ENCODE peak calls at places on chromosomes 16 and 17, in six cellular contexts. A is endodermal cell, Z is mucosa of descending colon, G is HCT116, F is ascending aorta, Q is lower leg skin. J is an unnamed sample.
A peak's percentile ranks its signal among the peaks of the same experiment; 100 is the strongest.

GRCh38 chr16:50472472-50472871 is 75.7 kb upstream of the NKD1 start:
- DNase-seq in F (no peak), A (no peak), Z (no peak), Q (no peak), G (no peak), J (no peak)

GRCh38 chr17:13297198-13297597 is 279.4 kb upstream of the ELAC2 start:
- DNase-seq in A (no peak), F (no peak), G (no peak), Q (no peak), Z (no peak), J (no peak)

GRCh38 chr17:63850401-63850800 is 7.9 kb upstream of the SMARCD2 start:
- DNase-seq in Q (no peak), F (no peak), G (no peak), A (no peak), Z (no peak), J (no peak)

GRCh38 chr17:80596760-80597608 is 52.3 kb downstream of the RPTOR start:
- DNase-seq in Z (no peak), G (no peak), F (no peak), A (peak; percentile 48), Q (no peak), J (no peak)

GRCh38 chr16:84739349-84740124 is 39.7 kb downstream of the USP10 start:
- DNase-seq in F (no peak), Z (no peak), A (no peak), G (no peak), Q (no peak), J (peak; percentile 78)

GRCh38 chr16:72637306-72637705 is 410.6 kb downstream of the ZFHX3 start:
- DNase-seq in Q (no peak), A (no peak), Z (no peak), G (no peak), F (no peak), J (peak; percentile 5)

GRCh38 chr17:48001187-48001586 is 30.3 kb downstream of the CDK5RAP3 start:
- DNase-seq in A (no peak), G (no peak), F (no peak), Z (no peak), Q (no peak), J (no peak)

GRCh38 chr16:84643180-84643583 is 5.1 kb upstream of the KLHL36 start:
- DNase-seq in Q (peak; percentile 87), F (peak; percentile 41), G (no peak), Z (peak; percentile 67), A (peak; percentile 64), J (peak; percentile 90)

GRCh38 chr17:61416540-61417363 is 17.1 kb downstream of the TBX2 start:
- DNase-seq in G (peak; percentile 89), Z (peak; percentile 81), F (no peak), Q (peak; percentile 69), A (peak; percentile 100), J (peak; percentile 46)

GRCh38 chr16:1763521-1764511 is 7.5 kb downstream of the NME3 start:
- DNase-seq in Z (peak; percentile 55), A (peak; percentile 95), G (no peak), Q (no peak), F (no peak), J (no peak)

GRCh38 chr17:73231841-73232586 is 29.7 kb downstream of the CPSF4L start:
- DNase-seq in A (peak; percentile 100), F (peak; percentile 83), G (peak; percentile 87), Q (peak; percentile 94), Z (peak; percentile 98), J (peak; percentile 58)
- TF ChIP-seq CTCF in A (peak; percentile 45), F (peak; percentile 27), G (no peak), Q (no peak), Z (peak; percentile 29), J (peak; percentile 35)

GRCh38 chr17:9086577-9086976 is 65.3 kb downstream of the NTN1 start:
- DNase-seq in A (no peak), Z (no peak), G (no peak), Q (no peak), F (no peak), J (no peak)

GRCh38 chr17:9079461-9080103 is 58.3 kb downstream of the NTN1 start:
- DNase-seq in G (no peak), F (no peak), Z (no peak), A (no peak), Q (no peak), J (no peak)

GRCh38 chr17:9080296-9080914 is 59.1 kb downstream of the NTN1 start:
- DNase-seq in F (no peak), G (no peak), Z (no peak), A (no peak), Q (no peak), J (no peak)

GRCh38 chr17:9080983-9081382 is 59.7 kb downstream of the NTN1 start:
- DNase-seq in A (no peak), Z (no peak), Q (no peak), F (no peak), G (no peak), J (no peak)
- H3K4me3 ChIP-seq in A (no peak overlapping the region), Z (no peak overlapping the region), Q (no peak overlapping the region), F (no peak overlapping the region), G (no peak overlapping the region), J (no peak overlapping the region)

GRCh38 chr16:57534881-57535658 is 1.3 kb downstream of the CCDC102A start:
- DNase-seq in Q (peak; percentile 26), Z (peak; percentile 61), G (no peak), A (peak; percentile 51), F (no peak), J (no peak)

GRCh38 chr16:57534337-57534880 is 2.0 kb downstream of the CCDC102A start:
- DNase-seq in A (peak; percentile 40), Q (no peak), F (no peak), Z (no peak), G (no peak), J (no peak)

GRCh38 chr16:57537194-57537505 is 779 bp upstream of the CCDC102A start:
- DNase-seq in Z (no peak), Q (no peak), F (no peak), G (no peak), A (no peak), J (no peak)

GRCh38 chr16:57536306-57537193 is at the start of gene CCDC102A:
- DNase-seq in A (peak; percentile 79), G (no peak), Q (no peak), F (no peak), Z (peak; percentile 73), J (no peak)

GRCh38 chr16:57535680-57536305 is 578 bp downstream of the CCDC102A start:
- DNase-seq in Q (peak; percentile 92), G (peak; percentile 79), Z (peak; percentile 95), F (peak; percentile 74), A (peak; percentile 98), J (peak; percentile 50)
- TF ChIP-seq CTCF in Q (no peak), G (no peak), Z (no peak), F (peak; percentile 27), A (peak; percentile 54), J (peak; percentile 30)

GRCh38 chr16:10599626-10600025 is 19.2 kb upstream of the EMP2 start:
- DNase-seq in Q (no peak), G (no peak), A (no peak), F (no peak), Z (no peak), J (no peak)
- H3K4me3 ChIP-seq in Q (no peak overlapping the region), G (no peak overlapping the region), A (no peak overlapping the region), F (no peak overlapping the region), Z (no peak overlapping the region), J (no peak overlapping the region)

GRCh38 chr17:74961657-74962360 is 10.8 kb downstream of the HID1 start:
- DNase-seq in A (peak; percentile 98), F (no peak), G (peak; percentile 80), Q (peak; percentile 86), Z (peak; percentile 79), J (no peak)

GRCh38 chr17:74962622-74963394 is 9.8 kb downstream of the HID1 start:
- DNase-seq in Q (no peak), F (no peak), G (no peak), A (no peak), Z (no peak), J (no peak)

GRCh38 chr17:74964988-74965622 is 7.5 kb downstream of the HID1 start:
- DNase-seq in Z (no peak), F (no peak), Q (no peak), G (no peak), A (peak; percentile 43), J (no peak)

GRCh38 chr17:74964246-74964761 is 8.3 kb downstream of the HID1 start:
- DNase-seq in Q (no peak), F (no peak), A (no peak), Z (no peak), G (no peak), J (no peak)

DNA sequence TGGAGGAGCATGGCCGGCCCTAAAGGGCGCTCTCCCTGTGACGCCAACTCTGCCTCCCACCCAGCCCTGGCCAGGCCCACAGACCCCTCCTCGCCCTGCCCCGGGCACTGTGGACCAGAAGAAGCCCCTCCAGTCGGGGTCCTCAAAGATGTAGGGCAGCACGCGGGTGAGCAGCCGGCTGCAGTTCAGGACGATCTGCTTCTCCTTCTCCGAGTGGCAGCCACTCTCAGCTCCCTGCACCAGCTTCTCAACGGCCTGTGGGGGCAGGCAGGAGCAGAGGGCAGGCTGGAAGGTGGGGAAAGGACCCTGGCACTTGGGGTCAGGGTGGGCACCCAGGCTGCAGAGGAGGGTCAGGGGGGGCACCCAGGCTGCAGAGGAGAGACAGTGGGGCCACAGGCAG is 8.9 kb downstream of the HID1 start:
- DNase-seq in Z (no peak), A (peak; percentile 83), F (no peak), G (no peak), Q (no peak), J (no peak)
- TF ChIP-seq CTCF in Z (no peak), A (peak; percentile 62), F (no peak), G (peak; percentile 30), Q (no peak), J (peak; percentile 16)

J was measured in BJ.